ENCODE peak calls at places on chromosome 19, in five cellular contexts. I, P, S, G and Y are unnamed samples.

GRCh38 chr19:54727562-54727961 is 3.3 kb downstream of the KIR3DL3 start:
- DNase-seq in I (no peak), P (no peak), S (no peak), G (no peak), Y (no peak)

GRCh38 chr19:51702103-51702753 is 9.1 kb downstream of the SPACA6 start:
- DNase-seq in I (peak; percentile 24), P (no peak), S (peak; percentile 94), G (peak; percentile 84), Y (peak; percentile 46)

GRCh38 chr19:7417671-7418324 is 69.1 kb downstream of the ARHGEF18 start:
- DNase-seq in I (peak; percentile 30), P (no peak), S (no peak), G (no peak), Y (no peak)

GRCh38 chr19:50315773-50316448 is 13.3 kb downstream of the KCNC3 start:
- DNase-seq in I (no peak), P (no peak), S (peak; percentile 60), G (no peak), Y (no peak)

GRCh38 chr19:55781112-55781511 is 12.2 kb downstream of the RFPL4AL1 start:
- DNase-seq in I (no peak), P (no peak), S (no peak), G (no peak), Y (no peak)

GRCh38 chr19:401836-402535 is 7.0 kb downstream of the C2CD4C start:
- DNase-seq in I (no peak), P (no peak), S (peak; percentile 66), G (no peak), Y (peak; percentile 5)

GRCh38 chr19:29538651-29539050 is 12.9 kb downstream of the VSTM2B start:
- DNase-seq in I (no peak), P (no peak), S (peak; percentile 26), G (no peak), Y (no peak)

GRCh38 chr19:31408460-31409124 is 59.4 kb upstream of the TSHZ3 start:
- DNase-seq in I (peak; percentile 87), P (no peak), S (no peak), G (no peak), Y (no peak)

GRCh38 chr19:51712461-51713081 is 11.2 kb downstream of the HAS1 start:
- DNase-seq in I (peak; percentile 35), P (no peak), S (no peak), G (no peak), Y (no peak)

GRCh38 chr19:38197937-38198704 is 25.9 kb downstream of the DPF1 start:
- DNase-seq in I (no peak), P (no peak), S (no peak), G (no peak), Y (no peak)

GRCh38 chr19:38267780-38268430 is 3.5 kb downstream of the SPINT2 start:
- DNase-seq in I (no peak), P (no peak), S (no peak), G (peak; percentile 51), Y (no peak)

GRCh38 chr19:55390461-55390880 is 4.7 kb downstream of the RPL28 start:
- DNase-seq in I (no peak), P (no peak), S (no peak), G (no peak), Y (no peak)

GRCh38 chr19:18274776-18275356 is 614 bp upstream of the IQCN start:
- DNase-seq in I (peak; percentile 89), P (peak; percentile 66), S (peak; percentile 94), G (peak; percentile 92), Y (no peak)

GRCh38 chr19:38361633-38362075 is 12.7 kb upstream of the PSMD8 start:
- DNase-seq in I (peak; percentile 57), P (no peak), S (peak; percentile 89), G (peak; percentile 79), Y (peak; percentile 58)

GRCh38 chr19:15934332-15935078 is at the start of gene CYP4F11:
- DNase-seq in I (no peak), P (no peak), S (peak; percentile 94), G (peak; percentile 95), Y (no peak)

GRCh38 chr19:13314761-13315160 is 164.6 kb downstream of the IER2 start:
- DNase-seq in I (no peak), P (no peak), S (no peak), G (no peak), Y (no peak)

GRCh38 chr19:11479470-11480080 is 1.3 kb downstream of the ELAVL3 start:
- DNase-seq in I (no peak), P (no peak), S (no peak), G (peak; percentile 26), Y (peak; percentile 21)

GRCh38 chr19:17302391-17303166 is 646 bp downstream of the ABHD8 start:
- DNase-seq in I (no peak), P (no peak), S (peak; percentile 75), G (no peak), Y (no peak)

GRCh38 chr19:50564229-50565105 is 3.8 kb downstream of the LRRC4B start:
- DNase-seq in I (no peak), P (no peak), S (no peak), G (no peak), Y (no peak)

GRCh38 chr19:12527034-12527836 is 24.0 kb downstream of the ZNF564 start:
- DNase-seq in I (peak; percentile 41), P (no peak), S (no peak), G (no peak), Y (no peak)

GRCh38 chr19:55702131-55702627 is 27.2 kb downstream of the EPN1 start:
- DNase-seq in I (no peak), P (no peak), S (peak; percentile 52), G (no peak), Y (no peak)

GRCh38 chr19:4678881-4679379 is 8.8 kb upstream of the MYDGF start:
- DNase-seq in I (no peak), P (no peak), S (no peak), G (no peak), Y (no peak)

GRCh38 chr19:32265991-32266390 is 79.4 kb upstream of the ZNF507 start:
- DNase-seq in I (no peak), P (no peak), S (no peak), G (no peak), Y (no peak)

GRCh38 chr19:47232422-47233211 is 1.6 kb upstream of the BBC3 start:
- DNase-seq in I (peak; percentile 82), P (no peak), S (no peak), G (peak; percentile 46), Y (no peak)

GRCh38 chr19:9941236-9941635 is 4.9 kb upstream of the OLFM2 start:
- DNase-seq in I (peak; percentile 29), P (no peak), S (no peak), G (no peak), Y (no peak)

GRCh38 chr19:17718988-17719711 is at the start of gene MAP1S:
- DNase-seq in I (peak; percentile 25), P (no peak), S (peak; percentile 88), G (peak; percentile 63), Y (peak; percentile 58)

GRCh38 chr19:50768289-50768688 is 2.0 kb upstream of the GPR32 start:
- DNase-seq in I (no peak), P (no peak), S (no peak), G (no peak), Y (no peak)

GRCh38 chr19:41426116-41426841 is 895 bp downstream of the B3GNT8 start:
- DNase-seq in I (no peak), P (no peak), S (no peak), G (no peak), Y (no peak)

GRCh38 chr19:18284710-18285430 is 3.4 kb upstream of the JUND start:
- DNase-seq in I (no peak), P (no peak), S (no peak), G (no peak), Y (no peak)

GRCh38 chr19:36489920-36490415 is 607 bp upstream of the ZNF566 start:
- DNase-seq in I (peak; percentile 95), P (peak; percentile 33), S (no peak), G (peak; percentile 83), Y (peak; percentile 55)

GRCh38 chr19:55341191-55342043 is 1.7 kb downstream of the KMT5C start:
- DNase-seq in I (peak; percentile 33), P (no peak), S (peak; percentile 91), G (peak; percentile 87), Y (peak; percentile 45)

GRCh38 chr19:17475541-17476115 is 5.3 kb downstream of the SLC27A1 start:
- DNase-seq in I (peak; percentile 61), P (no peak), S (no peak), G (peak; percentile 31), Y (no peak)

GRCh38 chr19:28456708-28457320 is 756.1 kb downstream of the UQCRFS1 start:
- DNase-seq in I (no peak), P (no peak), S (no peak), G (no peak), Y (no peak)

GRCh38 chr19:48627865-48628314 is 8.6 kb downstream of the SPHK2 start:
- DNase-seq in I (no peak), P (no peak), S (peak; percentile 70), G (no peak), Y (no peak)

GRCh38 chr19:48629599-48630288 is 7.4 kb downstream of the DBP start:
- DNase-seq in I (no peak), P (no peak), S (peak; percentile 82), G (peak; percentile 91), Y (no peak)

GRCh38 chr19:48628486-48629296 is 8.5 kb downstream of the DBP start:
- DNase-seq in I (no peak), P (no peak), S (peak; percentile 75), G (peak; percentile 19), Y (no peak)

GRCh38 chr19:48630289-48631036 is 6.7 kb downstream of the DBP start:
- DNase-seq in I (no peak), P (peak; percentile 51), S (peak; percentile 91), G (peak; percentile 82), Y (no peak)

GRCh38 chr19:48629297-48629598 is 7.9 kb downstream of the DBP start:
- DNase-seq in I (no peak), P (no peak), S (no peak), G (peak; percentile 19), Y (no peak)
- H3K9me3 ChIP-seq in I (no peaks in the 10 kb centered on the region), P (no peaks in the 10 kb centered on the region), S (no peaks in the 10 kb centered on the region), G (no peaks in the 10 kb centered on the region), Y (no peaks in the 10 kb centered on the region)

DNA sequence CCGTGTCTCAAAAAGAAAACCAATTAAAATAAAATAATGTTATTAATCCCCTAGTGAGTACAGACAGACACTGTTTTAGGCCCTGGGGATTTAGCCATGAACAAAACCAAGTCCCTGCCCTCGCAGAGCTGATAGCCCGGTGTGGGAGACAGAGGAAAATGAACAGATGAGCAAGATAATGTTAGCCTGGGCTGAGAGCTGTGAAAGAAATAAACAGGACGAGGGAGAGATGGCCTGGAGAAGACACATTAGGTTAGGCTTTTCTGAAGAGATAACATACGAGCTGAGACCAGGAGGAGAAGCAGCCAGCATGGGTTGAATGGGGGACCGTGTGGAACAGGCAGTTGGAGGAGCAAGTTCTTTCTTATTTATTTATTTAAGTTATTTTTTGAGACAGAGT is 9.0 kb downstream of the RELB start:
- DNase-seq in I (no peak), P (no peak), S (no peak), G (no peak), Y (no peak)
- H3K9me3 ChIP-seq in I (no peaks in the 10 kb centered on the region), P (no peaks in the 10 kb centered on the region), S (no peaks in the 10 kb centered on the region), G (no peaks in the 10 kb centered on the region), Y (no peaks in the 10 kb centered on the region)

DNA sequence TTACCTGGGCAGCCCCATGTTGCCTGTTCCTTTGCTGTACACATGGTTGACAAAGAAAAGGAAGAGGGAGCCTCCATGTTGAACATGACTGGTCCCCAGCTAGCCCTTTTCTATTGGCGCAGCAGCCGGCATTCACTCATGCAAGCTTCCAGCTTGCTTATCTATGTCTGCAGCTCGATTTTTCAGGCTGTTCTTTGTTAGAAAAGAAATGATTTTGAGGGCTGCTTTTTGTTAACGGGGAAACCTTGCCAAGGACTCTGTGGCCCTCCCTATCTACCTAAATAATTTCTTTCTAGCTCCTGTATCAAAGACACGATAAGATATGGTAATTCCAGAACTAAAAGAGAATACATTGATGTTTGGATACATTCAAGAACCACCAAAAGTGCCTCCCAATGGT is 20.4 kb upstream of the ADGRE2 start:
- DNase-seq in I (no peak), P (no peak), S (no peak), G (no peak), Y (no peak)
- H3K9me3 ChIP-seq in I (peaks cover 2% of the 10 kb centered on the region), P (no peaks in the 10 kb centered on the region), S (no peaks in the 10 kb centered on the region), G (no peaks in the 10 kb centered on the region), Y (no peaks in the 10 kb centered on the region)

GRCh38 chr19:3506384-3507340 is 551 bp downstream of the FZR1 start:
- DNase-seq in I (no peak), P (no peak), S (no peak), G (peak; percentile 39), Y (no peak)
- H3K9me3 ChIP-seq in I (no peaks in the 10 kb centered on the region), P (no peaks in the 10 kb centered on the region), S (no peaks in the 10 kb centered on the region), G (no peaks in the 10 kb centered on the region), Y (no peaks in the 10 kb centered on the region)